ENCODE peak calls at places on chromosomes 7 and 10, in seven cellular contexts. D, H, G, J, V, Q and I are unnamed samples.
A peak's percentile ranks its signal among the peaks of the same experiment; 100 is the strongest.

GRCh38 chr7:134278502-134279153 is 38.1 kb downstream of the SLC35B4 start:
- DNase-seq in D (no peak), H (no peak), G (no peak), J (no peak), V (no peak), Q (no peak), I (no peak)

GRCh38 chr10:69456880-69457693 is 5.8 kb downstream of the TSPAN15 start:
- DNase-seq in D (no peak), H (no peak), G (no peak), J (no peak), V (no peak), Q (no peak), I (peak; percentile 63)

GRCh38 chr7:139828880-139829653 is at the start of gene TBXAS1:
- DNase-seq in D (no peak), H (no peak), G (peak; percentile 36), J (peak; percentile 47), V (peak; percentile 31), Q (no peak), I (no peak)

GRCh38 chr10:48638158-48638557 is 33.3 kb upstream of the ARHGAP22 start:
- DNase-seq in D (no peak), H (no peak), G (no peak), J (no peak), V (no peak), Q (no peak), I (no peak)

GRCh38 chr10:48450811-48451466 is 144.5 kb downstream of the MAPK8 start:
- DNase-seq in D (no peak), H (peak; percentile 41), G (peak; percentile 7), J (no peak), V (no peak), Q (no peak), I (no peak)

GRCh38 chr7:69232445-69233376 is 365.6 kb upstream of the AUTS2 start:
- DNase-seq in D (no peak), H (no peak), G (no peak), J (no peak), V (no peak), Q (no peak), I (no peak)

GRCh38 chr10:103859161-103860141 is 4.1 kb upstream of the SH3PXD2A start:
- DNase-seq in D (no peak), H (no peak), G (peak; percentile 70), J (peak; percentile 74), V (peak; percentile 66), Q (peak; percentile 79), I (peak; percentile 82)

GRCh38 chr10:5365940-5366339 is 1.2 kb downstream of the UCN3 start:
- DNase-seq in D (no peak), H (no peak), G (no peak), J (no peak), V (no peak), Q (no peak), I (no peak)

GRCh38 chr7:876972-877311 is 588 bp downstream of the GET4 start:
- DNase-seq in D (no peak), H (no peak), G (no peak), J (no peak), V (peak; percentile 47), Q (peak; percentile 21), I (no peak)

GRCh38 chr10:125092564-125093031 is 67.8 kb downstream of the CTBP2 start:
- DNase-seq in D (no peak), H (peak; percentile 32), G (no peak), J (no peak), V (no peak), Q (no peak), I (no peak)

GRCh38 chr10:3538291-3538849 is 246.6 kb downstream of the KLF6 start:
- DNase-seq in D (no peak), H (no peak), G (no peak), J (no peak), V (no peak), Q (no peak), I (peak; percentile 15)

GRCh38 chr10:79335470-79336235 is 11.6 kb upstream of the PPIF start:
- DNase-seq in D (no peak), H (peak; percentile 95), G (no peak), J (no peak), V (no peak), Q (no peak), I (no peak)

GRCh38 chr7:139602143-139602722 is 78.7 kb downstream of the CLEC2L start:
- DNase-seq in D (no peak), H (no peak), G (no peak), J (peak; percentile 42), V (no peak), Q (peak; percentile 63), I (peak; percentile 71)

GRCh38 chr7:137343483-137343841 is at the start of gene PTN:
- DNase-seq in D (peak; percentile 40), H (peak; percentile 63), G (peak; percentile 25), J (peak; percentile 79), V (no peak), Q (peak; percentile 53), I (peak; percentile 49)

GRCh38 chr10:61923210-61924024 is 21.9 kb downstream of the ARID5B start:
- DNase-seq in D (no peak), H (peak; percentile 48), G (peak; percentile 58), J (peak; percentile 94), V (no peak), Q (peak; percentile 73), I (peak; percentile 51)

GRCh38 chr10:122663516-122664130 is 36.0 kb downstream of the C10orf120 start:
- DNase-seq in D (no peak), H (no peak), G (no peak), J (no peak), V (no peak), Q (no peak), I (no peak)

GRCh38 chr10:59179027-59179426 is 2.6 kb downstream of the PHYHIPL start:
- DNase-seq in D (no peak), H (no peak), G (no peak), J (no peak), V (no peak), Q (no peak), I (no peak)

GRCh38 chr10:59177862-59178235 is 1.4 kb downstream of the PHYHIPL start:
- DNase-seq in D (no peak), H (no peak), G (no peak), J (no peak), V (no peak), Q (no peak), I (no peak)

GRCh38 chr10:59177031-59177861 is 803 bp downstream of the PHYHIPL start:
- DNase-seq in D (no peak), H (peak; percentile 63), G (peak; percentile 68), J (peak; percentile 79), V (no peak), Q (peak; percentile 83), I (peak; percentile 91)

GRCh38 chr10:59175538-59176240 is 754 bp upstream of the PHYHIPL start:
- DNase-seq in D (no peak), H (peak; percentile 59), G (peak; percentile 29), J (no peak), V (no peak), Q (no peak), I (no peak)

DNA sequence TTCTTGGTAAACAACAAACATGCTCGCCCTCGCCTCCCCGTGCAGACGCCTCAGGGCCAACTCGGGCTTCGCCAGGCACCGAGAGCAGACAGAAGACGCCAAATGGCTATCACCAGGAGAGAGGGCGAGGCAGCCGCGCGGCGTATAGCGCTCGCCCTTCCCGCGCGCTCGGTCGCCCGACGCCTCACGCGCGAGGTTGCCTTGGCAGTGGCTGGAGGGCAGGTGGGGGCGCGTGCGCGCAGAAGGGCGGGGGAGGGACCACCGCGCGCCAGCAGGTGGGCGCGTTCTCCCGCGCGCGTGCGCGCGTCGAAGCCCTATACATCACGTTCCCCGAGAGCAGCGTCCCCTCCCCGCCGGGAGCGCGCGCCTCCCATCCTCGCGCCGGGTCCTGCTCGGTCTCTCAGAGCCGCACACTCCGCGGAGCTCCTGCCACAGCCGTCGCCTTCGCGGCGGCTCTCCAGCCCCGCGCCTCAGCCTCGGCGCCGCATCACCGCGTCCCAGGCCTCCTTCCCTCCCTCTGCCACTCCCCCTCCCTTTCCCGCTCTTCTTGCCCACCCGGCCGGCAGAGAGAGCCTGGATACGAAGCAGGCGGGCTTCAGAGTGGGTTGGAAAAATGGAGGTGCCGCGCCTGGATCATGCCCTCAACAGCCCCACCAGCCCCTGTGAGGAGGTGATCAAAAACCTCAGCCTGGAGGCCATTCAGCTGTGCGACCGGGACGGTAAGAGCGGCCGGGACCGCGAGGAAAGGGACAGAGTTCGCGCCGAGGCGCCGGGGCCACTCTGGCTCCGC is at the start of gene PHYHIPL:
- DNase-seq in D (no peak), H (peak; percentile 82), G (peak; percentile 76), J (no peak), V (no peak), Q (no peak), I (no peak)
- H3K4me3 ChIP-seq in D (peak within 1 kb of the TSS; percentile 56), H (peak within 1 kb of the TSS; percentile 83), G (peak within 1 kb of the TSS; percentile 50), J (no peak within 1 kb of the TSS), V (peak within 1 kb of the TSS; percentile 13), Q (peak within 1 kb of the TSS; percentile 55), I (no peak within 1 kb of the TSS)

GRCh38 chr10:93554760-93555432 is 11.6 kb upstream of the FFAR4 start:
- DNase-seq in D (peak; percentile 69), H (peak; percentile 65), G (peak; percentile 75), J (peak; percentile 56), V (peak; percentile 50), Q (peak; percentile 86), I (peak; percentile 80)
- TF ChIP-seq CTCF in D (peak; percentile 73), H (peak; percentile 54), G (peak; percentile 66), J (peak; percentile 65), V (no peak), Q (peak; percentile 90), I (peak; percentile 76)

GRCh38 chr7:44073664-44074348 is 8.4 kb upstream of the PGAM2 start:
- DNase-seq in D (peak; percentile 82), H (peak; percentile 76), G (peak; percentile 85), J (peak; percentile 66), V (peak; percentile 72), Q (no peak), I (no peak)
- H3K4me3 ChIP-seq in D (peak overlapping the region; percentile 44), H (peak overlapping the region; percentile 17), G (no peak overlapping the region), J (no peak overlapping the region), V (no peak overlapping the region), Q (no peak overlapping the region), I (no peak overlapping the region)

GRCh38 chr10:112775347-112775746 is 174.7 kb upstream of the TCF7L2 start:
- DNase-seq in D (no peak), H (no peak), G (no peak), J (peak; percentile 46), V (no peak), Q (peak; percentile 40), I (no peak)
- TF ChIP-seq CTCF in D (no peak), H (no peak), G (no peak), J (peak; percentile 43), V (no peak), Q (peak; percentile 33), I (no peak)

GRCh38 chr7:128833939-128834310 is 3.7 kb downstream of the FLNC start:
- DNase-seq in D (no peak), H (no peak), G (no peak), J (no peak), V (no peak), Q (peak; percentile 65), I (no peak)
- H3K4me3 ChIP-seq in D (peak overlapping the region; percentile 76), H (no peak overlapping the region), G (no peak overlapping the region), J (peak overlapping the region; percentile 17), V (no peak overlapping the region), Q (peak overlapping the region; percentile 72), I (peak overlapping the region; percentile 14)

DNA sequence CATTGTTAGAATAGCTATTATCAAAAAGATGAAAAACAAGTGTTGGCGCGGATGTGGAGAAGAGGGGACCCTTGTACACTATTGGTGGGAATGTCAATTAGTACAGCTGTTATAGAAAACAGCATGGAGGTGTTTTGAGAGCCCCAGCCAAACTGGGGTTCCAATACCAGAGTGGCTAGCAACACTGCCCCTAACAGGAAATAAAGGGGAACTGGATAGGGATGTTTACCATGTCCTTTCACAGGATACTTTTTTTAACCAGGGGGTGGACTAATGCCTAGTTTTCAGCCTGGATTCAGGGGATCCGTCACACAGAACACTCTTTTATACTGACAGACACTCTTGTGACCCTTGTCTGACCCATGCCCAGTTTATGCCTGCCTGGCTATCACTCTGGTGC is 6.9 kb upstream of the GSTK1 start:
- DNase-seq in D (no peak), H (no peak), G (no peak), J (no peak), V (no peak), Q (no peak), I (no peak)
- TF ChIP-seq CTCF in D (no peak), H (no peak), G (no peak), J (no peak), V (no peak), Q (no peak), I (peak; percentile 33)